ENCODE peak calls at places on chromosome 1, in nine cellular contexts. N is T-helper 9 cell; M is spleen; H is endothelial cell; F is tibial artery; U is T follicular helper cell; W is stimulated activated CD4-positive, alpha-beta T cell treated with anti-CD3 and anti-CD28 coated beads, Interleukin-2, amount 100 ng/mL, for 24 hours; P is HCEC 1CT; Y is Panc1. A is an unnamed sample.

GRCh38 chr1:108661030-108661609 is at the start of gene HENMT1:
- DNase-seq in N (peak; percentile 69), M (peak; percentile 94), H (peak; percentile 55), F (peak; percentile 47), U (peak; percentile 70), W (peak; percentile 82), P (peak; percentile 22), Y (no peak), A (peak; percentile 55)

GRCh38 chr1:234632225-234632624 is 22.2 kb upstream of the IRF2BP2 start:
- DNase-seq in N (no peak), M (no peak), H (no peak), F (no peak), U (no peak), W (no peak), P (no peak), Y (no peak), A (no peak)

GRCh38 chr1:65795311-65795710 is 2.6 kb downstream of the PDE4B start:
- DNase-seq in N (no peak), M (no peak), H (no peak), F (no peak), U (no peak), W (no peak), P (no peak), Y (no peak), A (no peak)

GRCh38 chr1:186848509-186849130 is 19.9 kb downstream of the PLA2G4A start:
- DNase-seq in N (no peak), M (no peak), H (no peak), F (no peak), U (no peak), W (no peak), P (no peak), Y (no peak), A (peak; percentile 24)

GRCh38 chr1:63622847-63623566 is 29.8 kb downstream of the PGM1 start:
- DNase-seq in N (no peak), M (no peak), H (no peak), F (no peak), U (no peak), W (no peak), P (no peak), Y (no peak), A (no peak)

GRCh38 chr1:35269190-35269988 is 880 bp downstream of the ZMYM4 start:
- DNase-seq in N (no peak), M (no peak), H (no peak), F (no peak), U (no peak), W (no peak), P (peak; percentile 29), Y (no peak), A (no peak)

GRCh38 chr1:9537863-9538668 is 1.2 kb upstream of the SLC25A33 start:
- DNase-seq in N (no peak), M (peak; percentile 31), H (no peak), F (no peak), U (no peak), W (no peak), P (no peak), Y (no peak), A (no peak)

GRCh38 chr1:94798472-94798871 is 21.7 kb upstream of the SLC44A3 start:
- DNase-seq in N (no peak), M (no peak), H (no peak), F (no peak), U (no peak), W (no peak), P (no peak), Y (no peak), A (no peak)

GRCh38 chr1:43532716-43533115 is 2.0 kb downstream of the PTPRF start:
- DNase-seq in N (no peak), M (peak; percentile 18), H (no peak), F (no peak), U (no peak), W (no peak), P (no peak), Y (no peak), A (no peak)

GRCh38 chr1:65412984-65413375 is 7.5 kb upstream of the LEPR start:
- DNase-seq in N (no peak), M (no peak), H (no peak), F (no peak), U (no peak), W (no peak), P (peak; percentile 79), Y (no peak), A (no peak)

GRCh38 chr1:204314209-204314892 is 45.4 kb downstream of the PLEKHA6 start:
- DNase-seq in N (no peak), M (no peak), H (no peak), F (no peak), U (no peak), W (no peak), P (no peak), Y (no peak), A (no peak)

GRCh38 chr1:20496241-20496661 is 10.2 kb upstream of the CAMK2N1 start:
- DNase-seq in N (no peak), M (no peak), H (no peak), F (no peak), U (no peak), W (peak; percentile 35), P (peak; percentile 41), Y (no peak), A (no peak)

GRCh38 chr1:70436617-70437236 is 25.7 kb downstream of the CTH start:
- DNase-seq in N (no peak), M (no peak), H (no peak), F (no peak), U (no peak), W (no peak), P (peak; percentile 64), Y (no peak), A (no peak)

GRCh38 chr1:204427302-204427701 is 15.7 kb upstream of the PPP1R15B start:
- DNase-seq in N (no peak), M (no peak), H (no peak), F (no peak), U (no peak), W (no peak), P (no peak), Y (no peak), A (no peak)

GRCh38 chr1:195574511-195574910 is 1033.7 kb downstream of the KCNT2 start:
- DNase-seq in N (no peak), M (no peak), H (no peak), F (no peak), U (no peak), W (no peak), P (no peak), Y (no peak), A (no peak)

GRCh38 chr1:109131800-109132199 is 17.9 kb downstream of the ELAPOR1 start:
- DNase-seq in N (no peak), M (no peak), H (no peak), F (no peak), U (no peak), W (no peak), P (no peak), Y (no peak), A (no peak)

GRCh38 chr1:27137544-27138075 is 17.3 kb downstream of the SLC9A1 start:
- DNase-seq in N (no peak), M (peak; percentile 88), H (no peak), F (peak; percentile 47), U (no peak), W (peak; percentile 30), P (no peak), Y (no peak), A (no peak)

GRCh38 chr1:212678456-212679410 is 20.9 kb downstream of the BATF3 start:
- DNase-seq in N (no peak), M (no peak), H (no peak), F (no peak), U (no peak), W (peak; percentile 33), P (no peak), Y (no peak), A (peak; percentile 29)

GRCh38 chr1:171355727-171356126 is 41.7 kb downstream of the FMO4 start:
- DNase-seq in N (no peak), M (no peak), H (no peak), F (no peak), U (no peak), W (no peak), P (no peak), Y (no peak), A (no peak)

GRCh38 chr1:152325111-152325510 is at the start of gene FLG:
- DNase-seq in N (no peak), M (no peak), H (no peak), F (no peak), U (no peak), W (no peak), P (no peak), Y (no peak), A (no peak)

GRCh38 chr1:229759037-229759435 is 133.0 kb downstream of the URB2 start:
- DNase-seq in N (no peak), M (no peak), H (no peak), F (no peak), U (no peak), W (no peak), P (peak; percentile 62), Y (no peak), A (no peak)

GRCh38 chr1:25066253-25066652 is 136.2 kb upstream of the RUNX3 start:
- DNase-seq in N (no peak), M (peak; percentile 76), H (no peak), F (no peak), U (no peak), W (no peak), P (no peak), Y (no peak), A (no peak)

GRCh38 chr1:242470774-242471173 is 53.7 kb downstream of the PLD5 start:
- DNase-seq in N (no peak), M (no peak), H (no peak), F (no peak), U (no peak), W (no peak), P (no peak), Y (no peak), A (no peak)

GRCh38 chr1:51956528-51957509 is 33.7 kb downstream of the RAB3B start:
- DNase-seq in N (no peak), M (no peak), H (no peak), F (no peak), U (no peak), W (no peak), P (peak; percentile 50), Y (no peak), A (no peak)

GRCh38 chr1:51272916-51273315 is 36.8 kb downstream of the RNF11 start:
- DNase-seq in N (no peak), M (no peak), H (no peak), F (no peak), U (no peak), W (no peak), P (no peak), Y (no peak), A (no peak)

GRCh38 chr1:65564493-65564892 is 144.0 kb downstream of the LEPR start:
- DNase-seq in N (no peak), M (no peak), H (no peak), F (no peak), U (no peak), W (no peak), P (no peak), Y (no peak), A (no peak)

GRCh38 chr1:64396817-64397216 is 73.1 kb upstream of the CACHD1 start:
- DNase-seq in N (no peak), M (no peak), H (no peak), F (no peak), U (no peak), W (no peak), P (peak; percentile 26), Y (no peak), A (no peak)

GRCh38 chr1:64965239-64966157 is 851 bp downstream of the JAK1 start:
- DNase-seq in N (peak; percentile 72), M (peak; percentile 95), H (peak; percentile 38), F (peak; percentile 75), U (peak; percentile 64), W (peak; percentile 67), P (peak; percentile 75), Y (no peak), A (peak; percentile 47)

GRCh38 chr1:51410568-51411460 is 80.5 kb upstream of the TTC39A start:
- DNase-seq in N (no peak), M (no peak), H (no peak), F (no peak), U (no peak), W (no peak), P (no peak), Y (no peak), A (no peak)

GRCh38 chr1:230985711-230986110 is 6.8 kb downstream of the ARV1 start:
- DNase-seq in N (no peak), M (no peak), H (no peak), F (no peak), U (no peak), W (no peak), P (no peak), Y (no peak), A (no peak)

GRCh38 chr1:70717656-70718055 is 306.6 kb downstream of the CTH start:
- DNase-seq in N (no peak), M (no peak), H (no peak), F (no peak), U (no peak), W (no peak), P (no peak), Y (no peak), A (no peak)

A was measured in globus pallidus.